ENCODE peak calls at places on chromosomes 1 and 21, in eight cellular contexts. Y is gastrocnemius medialis; B is Peyer's patch; W is CD4-positive, alpha-beta T cell; D is pancreas; H is right lobe of liver; V is sigmoid colon; X is RWPE2. G is an unnamed sample.

GRCh38 chr1:230842801-230843200 is 25.5 kb downstream of the C1orf198 start:
- DNase-seq in W (no peak), H (no peak), X (no peak), Y (no peak), D (no peak), V (no peak), B (no peak), G (no peak)

GRCh38 chr21:38297193-38297592 is 40.4 kb downstream of the KCNJ15 start:
- DNase-seq in V (no peak), B (no peak), Y (no peak), W (no peak), H (no peak), D (no peak), X (no peak), G (no peak)

GRCh38 chr1:151192047-151192446 is 2.0 kb upstream of the VPS72 start:
- DNase-seq in B (peak; percentile 18), X (no peak), V (no peak), D (no peak), Y (no peak), W (no peak), H (no peak), G (no peak)

GRCh38 chr21:41819856-41820281 is 53.0 kb upstream of the RIPK4 start:
- DNase-seq in Y (no peak), X (no peak), B (peak; percentile 32), W (no peak), H (peak; percentile 34), V (peak; percentile 59), D (no peak), G (no peak)

GRCh38 chr1:207799989-207800648 is 48.3 kb downstream of the CD46 start:
- DNase-seq in D (peak; percentile 36), Y (peak; percentile 30), W (no peak), V (no peak), X (no peak), H (no peak), B (no peak), G (peak; percentile 57)

GRCh38 chr1:7589774-7590425 is 181.2 kb upstream of the VAMP3 start:
- DNase-seq in H (peak; percentile 24), D (no peak), W (no peak), X (peak; percentile 32), V (peak; percentile 29), B (no peak), Y (peak; percentile 1), G (no peak)

GRCh38 chr1:16348414-16349182 is 3.7 kb downstream of the FBXO42 start:
- DNase-seq in V (no peak), W (no peak), D (no peak), X (no peak), B (peak; percentile 39), H (no peak), Y (no peak), G (no peak)

GRCh38 chr1:100921110-100921706 is 25.3 kb downstream of the SLC30A7 start:
- DNase-seq in V (no peak), D (no peak), Y (no peak), W (no peak), B (no peak), X (no peak), H (no peak), G (peak; percentile 85)

GRCh38 chr1:55065649-55066048 is 26.3 kb downstream of the PCSK9 start:
- DNase-seq in B (no peak), Y (no peak), X (no peak), H (no peak), D (no peak), W (no peak), V (no peak), G (no peak)

GRCh38 chr1:185291647-185292046 is 25.4 kb downstream of the IVNS1ABP start:
- DNase-seq in Y (no peak), W (no peak), D (no peak), B (no peak), H (no peak), X (no peak), V (no peak), G (no peak)

GRCh38 chr1:3063379-3064295 is 5.4 kb upstream of the PRDM16 start:
- DNase-seq in H (peak; percentile 37), B (peak; percentile 35), V (peak; percentile 56), X (peak; percentile 36), D (no peak), W (no peak), Y (no peak), G (no peak)

GRCh38 chr1:1511533-1512285 is at the start of gene ATAD3A:
- DNase-seq in D (peak; percentile 98), V (peak; percentile 99), Y (peak; percentile 98), W (peak; percentile 94), H (peak; percentile 99), X (peak; percentile 98), B (peak; percentile 99), G (peak; percentile 98)

GRCh38 chr21:36860736-36861594 is 105.5 kb downstream of the HLCS start:
- DNase-seq in V (no peak), Y (no peak), B (no peak), W (no peak), D (no peak), H (peak; percentile 73), X (no peak), G (no peak)

GRCh38 chr1:151197863-151198253 is 494 bp upstream of the PIP5K1A start:
- DNase-seq in D (no peak), W (no peak), V (no peak), X (no peak), Y (no peak), B (peak; percentile 56), H (no peak), G (peak; percentile 57)

GRCh38 chr1:109919271-109919670 is 8.6 kb downstream of the CSF1 start:
- DNase-seq in D (no peak), H (no peak), B (peak; percentile 40), Y (no peak), W (no peak), X (no peak), V (no peak), G (no peak)

GRCh38 chr21:46118871-46119564 is 21.1 kb downstream of the COL6A2 start:
- DNase-seq in H (peak; percentile 46), V (peak; percentile 63), D (no peak), B (peak; percentile 33), X (peak; percentile 56), W (peak; percentile 1), Y (peak; percentile 9), G (no peak)

GRCh38 chr1:183932412-183932811 is 105.1 kb downstream of the COLGALT2 start:
- DNase-seq in Y (peak; percentile 68), V (peak; percentile 97), D (peak; percentile 38), B (peak; percentile 59), W (no peak), X (no peak), H (no peak), G (no peak)

GRCh38 chr1:11765661-11766428 is 3.9 kb downstream of the C1orf167 start:
- DNase-seq in X (no peak), D (no peak), V (no peak), H (no peak), B (no peak), W (no peak), Y (no peak), G (no peak)

GRCh38 chr1:228044961-228045360 is 37.5 kb upstream of the ARF1 start:
- DNase-seq in Y (no peak), V (peak; percentile 46), X (no peak), W (no peak), B (peak; percentile 34), D (no peak), H (peak; percentile 18), G (no peak)

GRCh38 chr21:22758478-22758877 is 1760.3 kb downstream of the NCAM2 start:
- DNase-seq in X (no peak), B (no peak), D (no peak), V (no peak), H (no peak), Y (no peak), W (no peak), G (no peak)

GRCh38 chr1:166379447-166379846 is 212.6 kb upstream of the FAM78B start:
- DNase-seq in V (no peak), X (no peak), W (no peak), B (no peak), Y (peak; percentile 93), D (no peak), H (no peak), G (no peak)

GRCh38 chr1:93080424-93080823 is 1.3 kb downstream of the MTF2 start:
- DNase-seq in V (no peak), D (no peak), B (no peak), W (no peak), Y (no peak), X (no peak), H (no peak), G (peak; percentile 81)

GRCh38 chr1:221117548-221117951 is 238.3 kb downstream of the HLX start:
- DNase-seq in X (no peak), B (no peak), Y (peak; percentile 46), V (no peak), W (no peak), H (peak; percentile 83), D (peak; percentile 72), G (no peak)

DNA sequence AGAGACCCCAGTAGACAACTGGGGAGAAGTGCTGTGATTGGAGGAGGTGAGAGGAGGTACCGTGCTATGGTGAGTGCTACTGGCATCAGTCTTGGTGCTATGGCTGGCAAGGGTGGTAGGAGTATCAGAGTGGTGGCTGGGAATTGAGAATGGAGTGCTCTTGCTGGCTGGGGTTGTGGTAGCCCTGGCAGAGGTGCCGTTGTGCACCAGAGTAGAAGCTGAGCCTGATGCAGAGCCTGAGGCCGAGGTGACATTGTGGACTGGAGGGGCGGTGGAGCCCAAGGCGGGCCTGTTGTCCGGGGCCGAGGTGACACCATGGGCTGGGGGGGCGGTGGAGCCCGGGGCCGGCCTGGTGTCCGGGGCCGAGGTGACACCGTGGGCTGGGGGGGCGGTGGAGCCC is 14.6 kb downstream of the TRIM46 start:
- DNase-seq in X (peak; percentile 32), D (peak; percentile 42), Y (no peak), B (no peak), V (peak; percentile 54), W (no peak), H (no peak), G (no peak)
- H3K27ac ChIP-seq in X (no peak overlapping the region), D (no peak overlapping the region), Y (no peak overlapping the region), B (no peak overlapping the region), V (no peak overlapping the region), W (no peak overlapping the region), H (no peak overlapping the region), G (no peak overlapping the region)

GRCh38 chr1:175131100-175131499 is 61.5 kb downstream of the KIAA0040 start:
- DNase-seq in W (no peak), H (no peak), D (no peak), V (no peak), Y (no peak), X (no peak), B (no peak), G (no peak)
- H3K27ac ChIP-seq in W (no peak overlapping the region), H (no peak overlapping the region), D (no peak overlapping the region), V (peak overlapping the region; percentile 80), Y (no peak overlapping the region), X (no peak overlapping the region), B (peak overlapping the region; percentile 47), G (no peak overlapping the region)

GRCh38 chr1:53107090-53107489 is 35.3 kb downstream of the SLC1A7 start:
- DNase-seq in V (no peak), D (no peak), H (no peak), X (no peak), B (no peak), Y (no peak), W (no peak), G (no peak)
- H3K27ac ChIP-seq in V (no peak overlapping the region), D (no peak overlapping the region), H (no peak overlapping the region), X (no peak overlapping the region), B (no peak overlapping the region), Y (no peak overlapping the region), W (no peak overlapping the region), G (no peak overlapping the region)

DNA sequence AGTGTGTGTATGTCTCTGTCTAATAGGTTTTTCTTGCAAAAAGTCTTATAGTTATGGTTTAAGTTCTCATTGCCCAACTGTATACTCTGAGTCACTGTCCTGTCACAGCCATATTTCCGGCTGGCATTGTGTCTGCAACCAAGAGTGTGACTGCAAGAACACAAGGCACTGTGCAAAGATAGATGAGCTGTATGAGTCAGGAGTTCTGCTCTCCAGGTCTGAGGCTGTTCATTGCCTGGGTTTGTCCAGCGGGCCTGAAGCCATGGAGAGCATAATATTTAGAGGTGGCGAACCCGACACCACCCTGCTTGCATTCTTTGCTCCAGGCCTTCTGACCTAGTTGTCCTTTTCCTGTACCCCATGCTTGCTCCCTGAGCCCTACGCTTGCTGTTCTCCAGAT is 50.9 kb upstream of the CNIH3 start:
- DNase-seq in H (no peak), W (no peak), X (peak; percentile 67), D (no peak), Y (peak; percentile 94), B (no peak), V (no peak), G (no peak)
- H3K27ac ChIP-seq in H (no peak overlapping the region), W (no peak overlapping the region), X (peak overlapping the region; percentile 90), D (no peak overlapping the region), Y (peak overlapping the region; percentile 94), B (no peak overlapping the region), V (no peak overlapping the region), G (no peak overlapping the region)

G was measured in Karpas-422.